ENCODE peak calls at places on chromosomes 3 and 15, in five cellular contexts. K, R, F, G and E are unnamed samples.

GRCh38 chr15:89496155-89497098 is at the start of gene RHCG:
- DNase-seq in K (no peak), R (peak), F (no peak), G (peak), E (peak)

GRCh38 chr3:71584216-71585061 is 911 bp upstream of the FOXP1 start:
- DNase-seq in K (peak), R (peak), F (no peak), G (peak), E (no peak)

GRCh38 chr15:88664151-88664778 is 25.4 kb downstream of the ISG20 start:
- DNase-seq in K (no peak), R (no peak), F (no peak), G (no peak), E (peak)

GRCh38 chr15:64634576-64635485 is 140.6 kb downstream of the RBPMS2 start:
- DNase-seq in K (no peak), R (peak), F (no peak), G (no peak), E (no peak)

GRCh38 chr15:43531018-43531667 is 13.7 kb downstream of the MAP1A start:
- DNase-seq in K (no peak), R (no peak), F (no peak), G (no peak), E (no peak)

GRCh38 chr15:82823049-82823448 is 13.6 kb downstream of the WHAMM start:
- DNase-seq in K (no peak), R (no peak), F (no peak), G (no peak), E (no peak)

GRCh38 chr15:101050647-101051290 is 131.6 kb downstream of the LRRK1 start:
- DNase-seq in K (no peak), R (no peak), F (no peak), G (no peak), E (no peak)

GRCh38 chr3:140091143-140091542 is 156.2 kb downstream of the CLSTN2 start:
- DNase-seq in K (no peak), R (no peak), F (no peak), G (no peak), E (no peak)

GRCh38 chr15:71334874-71335273 is 219.6 kb downstream of the THSD4 start:
- DNase-seq in K (no peak), R (no peak), F (no peak), G (peak), E (no peak)

GRCh38 chr15:58213587-58214360 is 75.6 kb downstream of the AQP9 start:
- DNase-seq in K (no peak), R (no peak), F (no peak), G (peak), E (no peak)

GRCh38 chr3:76789262-76789661 is 250.6 kb upstream of the ROBO2 start:
- DNase-seq in K (no peak), R (no peak), F (no peak), G (no peak), E (no peak)

GRCh38 chr3:188218571-188218970 is 64.6 kb downstream of the LPP start:
- DNase-seq in K (no peak), R (no peak), F (no peak), G (no peak), E (no peak)

GRCh38 chr15:48481802-48482201 is 150.6 kb downstream of the DUT start:
- DNase-seq in K (no peak), R (no peak), F (no peak), G (no peak), E (no peak)

GRCh38 chr3:123071146-123071545 is 4.3 kb downstream of the PDIA5 start:
- DNase-seq in K (no peak), R (peak), F (no peak), G (peak), E (no peak)

GRCh38 chr3:14866627-14867026 is 47.9 kb downstream of the FGD5 start:
- DNase-seq in K (no peak), R (no peak), F (no peak), G (no peak), E (no peak)

GRCh38 chr3:162719684-162720341 is 1223.2 kb downstream of the OTOL1 start:
- DNase-seq in K (peak), R (no peak), F (peak), G (peak), E (no peak)

GRCh38 chr3:169026543-169027181 is 636.9 kb downstream of the MECOM start:
- DNase-seq in K (peak), R (no peak), F (peak), G (peak), E (no peak)

GRCh38 chr3:187027531-187027936 is 97.2 kb downstream of the ST6GAL1 start:
- DNase-seq in K (no peak), R (no peak), F (no peak), G (no peak), E (no peak)

GRCh38 chr15:27796405-27797085 is 302.6 kb downstream of the OCA2 start:
- DNase-seq in K (no peak), R (no peak), F (no peak), G (no peak), E (no peak)

GRCh38 chr3:194089357-194090177 is 46.4 kb upstream of the HES1 start:
- DNase-seq in K (peak), R (peak), F (peak), G (peak), E (no peak)

GRCh38 chr3:11907667-11908660 is 61.3 kb upstream of the TAMM41 start:
- DNase-seq in K (no peak), R (no peak), F (no peak), G (peak), E (no peak)

GRCh38 chr3:74527566-74527965 is 86.9 kb downstream of the CNTN3 start:
- DNase-seq in K (no peak), R (no peak), F (no peak), G (peak), E (no peak)

GRCh38 chr3:159667261-159667660 is 321.4 kb upstream of the IL12A start:
- DNase-seq in K (no peak), R (no peak), F (no peak), G (peak), E (peak)
- TF ChIP-seq EZH2phosphoT487 in K (no peak), R (no peak), F (no peak), G (no peak), E (no peak)

DNA sequence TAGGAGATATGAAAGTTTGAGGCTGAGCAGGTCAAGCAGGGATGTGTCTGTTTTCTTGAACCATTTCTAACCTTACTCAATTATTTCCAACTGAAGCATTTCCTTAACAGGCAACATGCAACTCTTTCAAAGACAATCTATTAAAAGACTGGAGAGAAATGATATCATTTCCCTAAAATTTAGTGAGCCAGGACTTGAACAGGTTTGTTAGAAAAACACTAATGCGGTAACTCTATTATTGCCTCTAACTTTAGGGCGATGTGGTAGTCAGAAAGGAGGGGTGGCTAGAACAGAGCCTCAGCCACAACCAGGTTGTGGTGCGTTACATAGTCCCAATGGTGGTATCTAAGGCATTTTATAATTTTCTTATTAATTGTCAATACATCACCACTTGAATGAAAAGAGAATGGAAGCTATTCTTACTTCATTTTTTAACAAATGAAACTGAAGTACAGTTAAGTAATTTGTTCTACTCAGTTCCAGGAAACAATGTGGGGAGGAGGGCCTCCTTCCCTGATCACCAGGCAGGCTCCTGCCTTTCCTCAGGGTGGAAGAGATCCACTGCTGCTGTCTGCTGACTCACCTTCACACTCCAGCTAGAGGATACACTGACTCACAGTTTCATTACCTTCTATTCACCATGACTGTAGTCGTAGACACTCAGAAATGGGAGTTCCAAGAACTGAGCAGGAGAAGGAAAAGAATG is 22.8 kb downstream of the MYO1E start:
- DNase-seq in K (peak), R (no peak), F (peak), G (peak), E (no peak)
- H3K9ac ChIP-seq in K (no peak), R (no peak), F (peak), G (peak), E (no peak)

GRCh38 chr3:3799173-3800075 is at the start of gene LRRN1:
- DNase-seq in K (no peak), R (peak), F (no peak), G (peak), E (peak)

GRCh38 chr3:3801510-3801841 is 2.2 kb downstream of the LRRN1 start:
- DNase-seq in K (no peak), R (peak), F (no peak), G (no peak), E (no peak)

GRCh38 chr3:3802021-3802420 is 2.8 kb downstream of the LRRN1 start:
- DNase-seq in K (no peak), R (peak), F (no peak), G (no peak), E (no peak)

GRCh38 chr3:3800076-3800448 is 831 bp downstream of the LRRN1 start:
- DNase-seq in K (no peak), R (peak), F (no peak), G (no peak), E (no peak)

GRCh38 chr3:3800685-3801509 is 1.7 kb downstream of the LRRN1 start:
- DNase-seq in K (no peak), R (peak), F (no peak), G (peak), E (no peak)
- TF ChIP-seq EZH2 in K (no peak), R (no peak), F (no peak), G (peak), E (no peak)

GRCh38 chr3:99503350-99503749 is 135.0 kb upstream of the COL8A1 start:
- DNase-seq in K (no peak), R (no peak), F (no peak), G (peak), E (no peak)

GRCh38 chr3:99505646-99506269 is 132.6 kb upstream of the COL8A1 start:
- DNase-seq in K (peak), R (no peak), F (no peak), G (peak), E (peak)

GRCh38 chr3:99504258-99504657 is 134.1 kb upstream of the COL8A1 start:
- DNase-seq in K (no peak), R (no peak), F (no peak), G (peak), E (no peak)

GRCh38 chr3:99505200-99505599 is 133.2 kb upstream of the COL8A1 start:
- DNase-seq in K (no peak), R (no peak), F (no peak), G (peak), E (no peak)

DNA sequence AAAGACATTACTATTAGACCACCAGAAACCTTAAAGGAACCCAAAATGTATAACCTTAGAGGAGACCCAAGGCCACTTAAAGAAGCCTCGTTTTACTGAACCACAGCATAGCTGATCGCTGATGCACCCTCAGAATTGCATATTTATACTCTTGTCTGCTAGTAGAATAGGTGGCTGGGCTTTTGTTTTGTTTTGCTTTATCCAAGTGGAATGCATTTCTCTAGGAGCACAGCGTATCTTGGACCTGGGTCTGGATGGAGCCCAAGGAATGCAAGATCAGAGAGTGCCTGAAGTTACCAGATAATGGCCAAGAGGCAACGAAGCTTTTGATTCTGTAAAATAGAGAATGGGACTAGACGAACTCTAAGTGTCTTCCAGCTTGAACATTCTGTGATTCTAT is 129.2 kb upstream of the COL8A1 start:
- DNase-seq in K (no peak), R (no peak), F (no peak), G (peak), E (no peak)
- TF ChIP-seq EZH2phosphoT487 in K (no peak), R (no peak), F (no peak), G (no peak), E (no peak)

DNA sequence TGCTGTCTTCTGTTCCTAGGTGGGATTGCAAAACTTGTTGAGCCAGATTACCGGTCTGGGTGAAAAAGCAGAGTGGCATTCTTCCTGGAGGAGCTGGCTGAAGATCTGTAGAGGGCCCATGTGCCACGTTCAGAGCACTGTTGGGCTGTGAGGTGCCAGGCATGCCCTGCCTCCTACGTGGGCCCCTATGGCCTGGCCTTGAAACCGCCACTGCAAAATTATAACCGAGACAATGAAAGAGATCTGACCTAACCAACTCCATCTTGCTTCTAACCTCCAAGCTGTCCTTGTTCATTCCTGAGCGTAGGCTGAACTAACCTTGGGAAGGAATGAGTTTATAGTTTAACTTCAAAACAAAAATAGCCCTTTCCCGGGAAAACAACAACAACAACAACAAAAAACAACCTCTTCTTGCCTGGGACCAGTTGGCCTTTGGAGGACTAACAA is 1.4 kb upstream of the ACAD9 start:
- DNase-seq in K (no peak), R (no peak), F (no peak), G (no peak), E (no peak)
- H3K9ac ChIP-seq in K (peak), R (peak), F (peak), G (peak), E (peak)

DNA sequence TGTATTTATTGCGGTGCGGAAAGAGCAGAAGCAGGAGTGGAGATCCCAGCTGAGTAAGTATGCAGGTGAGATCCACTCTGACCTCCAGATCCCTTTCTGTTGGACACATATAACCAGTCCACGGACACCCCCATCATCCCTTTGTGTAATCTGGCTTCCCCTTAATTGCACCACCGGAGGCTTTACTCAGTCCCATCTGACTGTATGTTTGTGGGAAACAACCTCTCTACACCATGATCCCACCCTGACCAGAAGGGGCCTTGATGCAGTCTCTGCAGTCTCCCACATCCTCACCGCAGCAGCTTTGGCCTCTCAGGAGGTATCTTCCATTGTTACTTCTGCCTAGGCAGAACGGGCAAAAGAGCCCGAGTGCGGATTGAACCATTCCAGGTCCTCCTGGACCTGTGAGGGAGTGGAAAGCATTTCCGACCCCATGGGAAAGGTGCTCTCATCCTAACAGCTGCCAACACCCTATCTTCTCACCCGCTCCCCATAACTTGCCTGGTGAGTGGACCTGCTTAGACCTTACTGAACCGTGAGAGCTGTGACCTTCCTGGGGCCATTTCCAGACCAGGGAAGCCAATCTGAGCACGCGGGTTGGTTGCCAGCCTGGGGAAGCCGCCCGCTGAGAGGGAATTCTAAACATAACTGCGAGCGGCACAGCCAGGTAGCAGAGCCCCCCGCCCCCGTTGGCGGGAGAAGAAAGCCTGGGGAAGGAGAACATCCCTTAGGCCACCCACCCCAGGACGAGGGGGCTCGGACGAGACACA is 1.1 kb downstream of the SLCO2A1 start:
- DNase-seq in K (no peak), R (peak), F (no peak), G (no peak), E (no peak)
- TF ChIP-seq EZH2 in K (no peak), R (no peak), F (no peak), G (no peak), E (no peak)

GRCh38 chr3:46729038-46729437 is 11.4 kb upstream of the PRSS50 start:
- DNase-seq in K (no peak), R (no peak), F (no peak), G (no peak), E (no peak)

GRCh38 chr3:46733026-46733800 is 15.5 kb upstream of the PRSS50 start:
- DNase-seq in K (peak), R (no peak), F (no peak), G (peak), E (no peak)

GRCh38 chr3:46734773-46735172 is 17.1 kb upstream of the PRSS50 start:
- DNase-seq in K (no peak), R (no peak), F (no peak), G (no peak), E (no peak)

GRCh38 chr3:46730819-46731218 is 13.2 kb upstream of the PRSS50 start:
- DNase-seq in K (no peak), R (no peak), F (no peak), G (no peak), E (no peak)

GRCh38 chr3:46731795-46732194 is 14.1 kb upstream of the PRSS50 start:
- DNase-seq in K (no peak), R (no peak), F (no peak), G (no peak), E (no peak)
- TF ChIP-seq EZH2phosphoT487 in K (no peak), R (no peak), F (no peak), G (no peak), E (no peak)

GRCh38 chr15:38254065-38254883 is 1.6 kb downstream of the SPRED1 start:
- DNase-seq in K (peak), R (peak), F (peak), G (peak), E (peak)

GRCh38 chr15:38255690-38256089 is 3.1 kb downstream of the SPRED1 start:
- DNase-seq in K (no peak), R (no peak), F (no peak), G (peak), E (no peak)

GRCh38 chr15:38253448-38253847 is 812 bp downstream of the SPRED1 start:
- DNase-seq in K (peak), R (peak), F (peak), G (peak), E (no peak)

GRCh38 chr15:38251726-38252480 is 733 bp upstream of the SPRED1 start:
- DNase-seq in K (peak), R (peak), F (peak), G (peak), E (peak)

GRCh38 chr15:38252481-38253311 is at the start of gene SPRED1:
- DNase-seq in K (peak), R (peak), F (no peak), G (peak), E (peak)
- H3K9ac ChIP-seq in K (peak), R (peak), F (peak), G (peak), E (peak)

DNA sequence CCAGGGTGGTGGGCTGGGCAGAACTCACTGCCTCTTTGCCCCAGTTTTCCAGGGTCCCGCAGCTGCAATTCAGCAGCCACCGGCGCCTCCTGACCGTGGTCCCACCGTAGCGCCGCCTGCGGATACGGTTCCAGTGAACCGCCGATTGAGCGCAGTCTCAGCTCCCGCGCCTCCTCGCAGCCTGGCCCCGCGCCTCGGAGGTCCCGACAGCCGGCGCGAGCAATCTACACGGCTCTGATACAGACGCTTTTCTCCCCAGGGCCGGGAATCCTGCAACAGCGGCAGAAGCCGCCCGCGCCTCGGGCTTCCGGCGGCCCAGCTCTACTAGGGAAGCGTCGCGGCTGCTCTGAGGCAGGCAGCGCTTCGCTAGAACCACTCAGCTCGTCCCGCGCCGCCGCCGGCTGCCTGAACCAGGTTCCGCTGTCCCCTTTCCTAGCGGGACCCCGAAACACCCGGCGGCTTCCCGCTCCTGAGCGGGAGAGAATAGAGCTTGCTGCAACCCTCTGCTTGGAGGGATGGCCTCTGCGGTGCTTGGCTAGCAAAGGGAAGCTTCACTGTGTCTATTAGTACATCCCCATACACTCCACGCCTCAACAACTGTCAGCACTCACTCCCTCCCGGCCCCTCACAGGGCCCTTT is 3.1 kb downstream of the FOXL2NB start:
- DNase-seq in K (no peak), R (peak), F (no peak), G (peak), E (no peak)
- TF ChIP-seq EZH2 in K (no peak), R (peak), F (no peak), G (no peak), E (no peak)

GRCh38 chr3:38138347-38139190 is at the start of gene MYD88:
- DNase-seq in K (peak), R (peak), F (no peak), G (peak), E (peak)
- TF ChIP-seq EZH2phosphoT487 in K (no peak), R (no peak), F (no peak), G (no peak), E (no peak)